ENCODE peak calls at places on chromosomes 13 and 19, in six cellular contexts. U is tibial artery, E is body of pancreas, F is neural progenitor cell, X is left ventricle myocardium inferior, J is esophagus squamous epithelium. B is an unnamed sample. For H3K27me3, the result is how much of the 10 kb centered on the place peaks cover.

GRCh38 chr13:65600702-65601101 is 1629.4 kb downstream of the PCDH9 start:
- DNase-seq in F (no peak), X (no peak), U (no peak), E (no peak), J (no peak), B (no peak)

GRCh38 chr13:60078226-60078625 is 85.5 kb downstream of the DIAPH3 start:
- DNase-seq in F (no peak), E (no peak), U (no peak), J (no peak), X (no peak), B (no peak)

GRCh38 chr13:105410602-105411001 is 1124.9 kb downstream of the EFNB2 start:
- DNase-seq in J (no peak), U (no peak), F (peak), X (peak), E (peak), B (peak)

GRCh38 chr19:33273881-33274662 is 28.3 kb downstream of the CEBPA start:
- DNase-seq in U (no peak), J (no peak), E (no peak), F (no peak), X (no peak), B (peak)

GRCh38 chr19:31981545-31981944 is 363.9 kb upstream of the ZNF507 start:
- DNase-seq in U (no peak), J (no peak), X (no peak), F (no peak), E (no peak), B (no peak)

GRCh38 chr13:52804202-52804641 is 44.2 kb downstream of the PCDH8 start:
- DNase-seq in F (no peak), E (no peak), J (no peak), U (no peak), X (no peak), B (no peak)

GRCh38 chr13:40777957-40778235 is 6.9 kb upstream of the MRPS31 start:
- DNase-seq in F (no peak), E (no peak), X (no peak), J (no peak), U (no peak), B (no peak)

GRCh38 chr19:7644550-7644877 is 7.6 kb downstream of the STXBP2 start:
- DNase-seq in X (no peak), F (no peak), U (no peak), E (no peak), J (no peak), B (no peak)

GRCh38 chr19:47713046-47714021 is at the start of gene EHD2:
- DNase-seq in E (peak), F (peak), U (peak), X (peak), J (no peak), B (peak)

GRCh38 chr19:39514840-39515550 is at the start of gene SELENOV:
- DNase-seq in X (no peak), J (no peak), F (peak), U (no peak), E (no peak), B (no peak)

GRCh38 chr19:56838930-56839664 is 1.4 kb downstream of the PEG3 start:
- DNase-seq in U (peak), F (no peak), X (peak), E (peak), J (peak), B (peak)

GRCh38 chr13:24040835-24041234 is 119.7 kb upstream of the SPATA13 start:
- DNase-seq in X (no peak), U (no peak), E (no peak), J (no peak), F (peak), B (no peak)
- H3K27me3 ChIP-seq in X (under half), U (under half), E (under half), J (under half), F (under half), B (under half)

GRCh38 chr13:23636360-23636759 is 66.1 kb downstream of the TNFRSF19 start:
- DNase-seq in J (no peak), U (no peak), F (no peak), X (no peak), E (no peak), B (no peak)
- H3K27me3 ChIP-seq in J (under half), U (under half), F (under half), X (under half), E (under half), B (under half)

GRCh38 chr19:38387550-38388309 is at the start of gene GGN:
- DNase-seq in E (peak), U (peak), J (peak), X (peak), F (peak), B (peak)

GRCh38 chr19:38385057-38385803 is 2.6 kb downstream of the GGN start:
- DNase-seq in U (no peak), F (no peak), E (no peak), J (no peak), X (no peak), B (no peak)

GRCh38 chr19:38386968-38387549 is 775 bp downstream of the GGN start:
- DNase-seq in U (no peak), J (no peak), E (no peak), X (peak), F (no peak), B (peak)

GRCh38 chr19:38385804-38386257 is 2.0 kb downstream of the GGN start:
- DNase-seq in E (no peak), F (peak), X (no peak), J (no peak), U (no peak), B (no peak)

GRCh38 chr19:38386300-38386967 is 1.4 kb downstream of the GGN start:
- DNase-seq in E (no peak), X (no peak), U (no peak), J (no peak), F (peak), B (peak)
- H3K27me3 ChIP-seq in E (under half), X (under half), U (under half), J (under half), F (under half), B (under half)

GRCh38 chr19:4600082-4600481 is 39.2 kb upstream of the TNFAIP8L1 start:
- DNase-seq in F (no peak), J (no peak), E (no peak), U (no peak), X (no peak), B (no peak)
- H3K27me3 ChIP-seq in F (half or more), J (under half), E (under half), U (under half), X (half or more), B (under half)

DNA sequence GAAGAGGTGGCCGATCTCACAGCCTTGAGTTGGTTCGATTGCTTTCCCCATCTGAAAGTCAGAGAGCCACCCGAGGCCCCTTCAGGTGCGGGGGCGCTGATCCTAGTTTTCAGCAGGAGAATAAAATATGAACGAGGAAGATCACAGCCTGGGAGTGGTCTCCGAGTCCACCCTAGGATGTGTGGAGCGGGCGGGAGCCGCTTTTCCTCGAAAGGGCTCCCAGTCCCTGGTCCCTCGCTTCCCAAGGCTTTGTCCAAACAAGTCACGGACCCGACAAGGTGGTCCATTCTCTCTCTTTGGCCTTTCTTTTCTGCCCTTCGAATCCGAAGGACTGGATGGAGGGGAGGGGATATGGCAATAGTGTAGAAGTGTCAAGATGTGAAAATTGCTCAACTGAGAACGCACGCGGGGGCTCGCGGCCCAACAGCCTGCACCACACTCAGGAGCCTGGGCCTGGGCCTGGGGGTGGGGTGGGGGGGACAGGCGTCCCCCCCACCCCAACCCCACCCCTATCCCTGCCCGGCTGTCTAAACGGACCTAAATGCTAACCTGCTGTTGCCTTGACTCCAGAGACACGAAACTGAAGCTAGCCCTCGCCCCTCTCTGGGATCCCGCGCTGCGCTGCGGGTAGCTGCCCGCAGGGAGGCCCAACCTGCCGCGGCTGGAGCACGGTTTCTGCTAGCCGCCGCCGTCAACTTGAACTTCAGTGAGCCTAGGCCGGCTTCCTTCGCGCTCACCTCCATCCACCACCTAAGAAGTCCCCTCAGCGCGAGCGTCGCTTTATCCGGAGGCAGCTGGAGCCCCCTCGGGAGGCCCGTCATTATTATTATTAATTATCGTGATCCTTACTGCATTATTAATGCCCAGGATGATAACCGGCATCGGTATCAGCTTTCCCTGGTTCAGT is 7.1 kb downstream of the ZIC2 start:
- DNase-seq in J (no peak), X (no peak), U (no peak), E (no peak), F (peak), B (no peak)
- H3K27me3 ChIP-seq in J (half or more), X (half or more), U (under half), E (under half), F (half or more), B (half or more)

DNA sequence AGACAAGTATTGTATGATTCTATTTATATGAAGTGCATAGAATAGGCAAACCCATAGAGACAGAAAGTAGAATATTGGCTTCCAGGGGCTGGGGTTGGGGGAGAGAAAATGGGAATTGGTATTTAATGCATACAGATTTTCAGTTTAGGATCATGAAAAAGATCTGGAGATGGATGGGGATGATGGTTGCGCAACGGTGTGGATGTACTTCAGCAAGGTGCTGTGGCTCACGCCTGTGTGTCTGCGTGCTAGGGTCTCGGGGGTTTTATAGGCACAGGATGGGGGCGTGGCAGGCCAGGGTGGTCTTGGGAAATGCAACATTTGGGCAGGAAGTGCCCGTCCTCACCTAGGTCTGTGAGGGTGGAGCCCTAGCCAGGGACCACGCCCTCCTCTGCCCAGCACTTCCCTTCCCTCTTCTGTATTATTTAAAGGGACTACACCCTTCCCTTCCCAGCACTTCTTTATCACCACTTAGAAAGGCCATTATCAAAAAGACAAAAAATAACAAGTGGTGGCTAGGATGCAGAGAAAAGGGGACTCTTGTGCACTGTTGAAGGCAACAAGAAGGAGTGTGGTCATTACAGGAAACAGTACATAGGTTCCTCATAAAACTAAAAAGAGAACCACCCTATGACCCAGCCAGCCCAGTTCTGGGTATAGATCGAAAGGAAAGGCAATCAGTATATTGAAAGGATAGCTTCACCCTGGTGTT is 29.0 kb downstream of the LILRB4 start:
- DNase-seq in F (no peak), U (no peak), X (no peak), E (no peak), J (no peak), B (no peak)
- H3K27me3 ChIP-seq in F (under half), U (under half), X (half or more), E (under half), J (under half), B (under half)

GRCh38 chr13:112103971-112104872 is 37.3 kb downstream of the SOX1 start:
- DNase-seq in J (no peak), E (no peak), U (no peak), F (peak), X (no peak), B (no peak)
- H3K27me3 ChIP-seq in J (under half), E (under half), U (under half), F (half or more), X (half or more), B (half or more)

B was measured in psoas muscle.